ENCODE peak calls at places on chromosome 11, in six cellular contexts. R, Z, T, V, G and L are unnamed samples.

GRCh38 chr11:62138630-62139425 is 15.0 kb downstream of the INCENP start:
- DNase-seq in R (no peak), Z (peak), T (no peak), V (no peak), G (no peak), L (no peak)

GRCh38 chr11:100719809-100720221 is 32.7 kb downstream of the ARHGAP42 start:
- DNase-seq in R (peak), Z (peak), T (no peak), V (no peak), G (peak), L (peak)

GRCh38 chr11:609355-609811 is 6.4 kb downstream of the IRF7 start:
- DNase-seq in R (no peak), Z (no peak), T (no peak), V (no peak), G (no peak), L (no peak)

GRCh38 chr11:69310934-69311766 is 17.2 kb downstream of the MYEOV start:
- DNase-seq in R (no peak), Z (no peak), T (no peak), V (no peak), G (no peak), L (no peak)

GRCh38 chr11:995752-996420 is 40.6 kb downstream of the MUC6 start:
- DNase-seq in R (no peak), Z (no peak), T (peak), V (no peak), G (no peak), L (peak)

GRCh38 chr11:77487790-77488189 is 13.9 kb upstream of the PAK1 start:
- DNase-seq in R (no peak), Z (no peak), T (no peak), V (no peak), G (peak), L (no peak)

GRCh38 chr11:70471254-70471653 is 72.9 kb downstream of the CTTN start:
- DNase-seq in R (no peak), Z (peak), T (peak), V (peak), G (peak), L (peak)

GRCh38 chr11:17473071-17473744 is 3.4 kb downstream of the ABCC8 start:
- DNase-seq in R (peak), Z (peak), T (no peak), V (peak), G (no peak), L (peak)

GRCh38 chr11:16297332-16297731 is 59.0 kb downstream of the SOX6 start:
- DNase-seq in R (no peak), Z (no peak), T (no peak), V (no peak), G (no peak), L (no peak)

GRCh38 chr11:68214173-68215086 is 1.3 kb upstream of the KMT5B start:
- DNase-seq in R (no peak), Z (peak), T (no peak), V (no peak), G (no peak), L (no peak)

GRCh38 chr11:122313581-122313980 is 197.6 kb upstream of the BLID start:
- DNase-seq in R (no peak), Z (no peak), T (no peak), V (no peak), G (peak), L (no peak)

GRCh38 chr11:117851852-117852251 is 24.6 kb downstream of the FXYD6 start:
- DNase-seq in R (no peak), Z (peak), T (no peak), V (no peak), G (no peak), L (no peak)

GRCh38 chr11:71154406-71154805 is 98.0 kb downstream of the SHANK2 start:
- DNase-seq in R (no peak), Z (no peak), T (no peak), V (no peak), G (no peak), L (no peak)

GRCh38 chr11:14541180-14541579 is 21.0 kb upstream of the PSMA1 start:
- DNase-seq in R (no peak), Z (no peak), T (no peak), V (no peak), G (no peak), L (no peak)

GRCh38 chr11:103633819-103634590 is 402.4 kb upstream of the DDI1 start:
- DNase-seq in R (no peak), Z (no peak), T (no peak), V (no peak), G (no peak), L (no peak)
- H4K8ac ChIP-seq in R (peak), Z (no peak), T (no peak), V (no peak), G (no peak), L (no peak)

DNA sequence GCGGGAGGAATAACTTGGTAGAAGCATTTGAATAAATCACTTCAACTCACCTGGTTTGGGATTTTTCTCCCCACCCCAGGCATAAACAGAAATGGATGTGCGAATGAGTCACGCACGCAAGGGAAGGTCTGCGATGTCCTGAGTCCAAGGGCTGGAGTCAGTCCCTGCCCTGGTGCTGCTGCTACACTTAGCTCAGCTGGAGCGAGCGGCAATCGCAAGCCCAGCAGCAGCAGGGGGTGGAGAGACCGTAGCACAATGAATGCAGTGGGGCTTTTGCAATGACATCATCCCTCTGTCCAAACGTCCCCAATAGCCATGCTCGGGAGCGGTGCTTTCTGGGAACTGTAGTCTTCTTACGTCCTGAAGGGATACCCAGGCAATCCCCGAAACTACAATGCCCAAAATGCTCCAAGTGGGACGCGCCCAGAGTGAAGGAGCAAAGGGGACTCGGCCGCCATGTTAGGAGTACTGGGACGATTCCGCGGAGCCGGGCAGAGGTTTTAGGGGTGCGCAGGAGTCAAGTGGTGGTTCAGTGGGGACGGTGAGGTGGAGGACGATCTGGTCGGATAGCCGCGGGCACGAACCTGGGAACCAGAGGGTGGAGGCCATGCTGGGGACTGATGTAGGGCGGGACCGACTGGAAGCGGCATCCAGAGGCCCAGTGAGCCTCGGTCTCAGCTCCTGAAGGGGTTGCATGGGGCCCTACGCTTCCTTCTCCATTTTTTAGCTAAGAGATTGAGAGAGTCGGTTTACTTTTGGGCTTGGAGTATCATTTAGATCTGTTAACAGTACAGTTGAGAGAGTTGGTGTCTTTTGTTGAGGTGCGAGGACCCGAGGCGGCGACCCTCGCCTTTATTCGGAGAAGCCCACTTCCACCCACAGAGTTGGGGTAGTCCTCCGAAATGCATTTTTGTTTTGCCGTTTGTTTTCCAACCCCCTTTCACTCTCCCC is at the start of gene RAB30:
- DNase-seq in R (peak), Z (peak), T (peak), V (peak), G (peak), L (peak)
- H2BK5ac ChIP-seq in R (peak), Z (peak), T (peak), V (peak), G (peak), L (peak)

GRCh38 chr11:132744771-132745170 is 787.5 kb downstream of the OPCML start:
- DNase-seq in R (peak), Z (no peak), T (no peak), V (no peak), G (no peak), L (peak)
- H4K91ac ChIP-seq in R (peak), Z (no peak), T (no peak), V (no peak), G (no peak), L (no peak)

GRCh38 chr11:115258216-115258615 is 246.0 kb downstream of the CADM1 start:
- DNase-seq in R (no peak), Z (no peak), T (no peak), V (no peak), G (no peak), L (no peak)
- H4K8ac ChIP-seq in R (no peak), Z (no peak), T (no peak), V (no peak), G (no peak), L (no peak)

GRCh38 chr11:75557649-75558494 is 4.2 kb upstream of the SERPINH1 start:
- DNase-seq in R (peak), Z (peak), T (no peak), V (no peak), G (no peak), L (peak)
- H2BK5ac ChIP-seq in R (peak), Z (no peak), T (no peak), V (peak), G (no peak), L (no peak)

GRCh38 chr11:5712507-5712906 is 22.9 kb downstream of the TRIM22 start:
- DNase-seq in R (peak), Z (no peak), T (no peak), V (no peak), G (peak), L (no peak)
- H4K91ac ChIP-seq in R (no peak), Z (no peak), T (no peak), V (no peak), G (no peak), L (no peak)